ENCODE peak calls at places on chromosomes 12 and 14, in seven cellular contexts. C, X, M, Z, Y, L and F are unnamed samples.

GRCh38 chr12:106919910-106920544 is 35.7 kb upstream of the TMEM263 start:
- DNase-seq in C (peak), X (peak), M (peak), Z (peak), Y (no peak), L (no peak), F (peak)

GRCh38 chr12:532908-533565 is 73.3 kb downstream of the B4GALNT3 start:
- DNase-seq in C (no peak), X (no peak), M (no peak), Z (no peak), Y (no peak), L (no peak), F (no peak)

GRCh38 chr12:29616664-29617409 is 119.4 kb upstream of the OVCH1 start:
- DNase-seq in C (no peak), X (no peak), M (no peak), Z (peak), Y (no peak), L (no peak), F (no peak)

GRCh38 chr14:65156568-65157366 is 54.5 kb upstream of the MAX start:
- DNase-seq in C (peak), X (peak), M (no peak), Z (peak), Y (no peak), L (no peak), F (no peak)

GRCh38 chr12:26744697-26745440 is 88.1 kb downstream of the ITPR2 start:
- DNase-seq in C (no peak), X (no peak), M (no peak), Z (no peak), Y (no peak), L (no peak), F (no peak)

GRCh38 chr12:131347732-131348131 is 363.2 kb upstream of the SFSWAP start:
- DNase-seq in C (no peak), X (no peak), M (no peak), Z (no peak), Y (no peak), L (no peak), F (no peak)

GRCh38 chr12:100077367-100077766 is 65.3 kb downstream of the BLTP3B start:
- DNase-seq in C (no peak), X (no peak), M (peak), Z (peak), Y (no peak), L (no peak), F (no peak)

GRCh38 chr14:104548802-104549535 is 30.6 kb upstream of the C14orf180 start:
- DNase-seq in C (no peak), X (no peak), M (no peak), Z (no peak), Y (no peak), L (no peak), F (no peak)

GRCh38 chr14:57221931-57222330 is 46.8 kb downstream of the EXOC5 start:
- DNase-seq in C (no peak), X (no peak), M (no peak), Z (no peak), Y (no peak), L (no peak), F (no peak)

GRCh38 chr12:111363578-111363977 is 5.3 kb downstream of the PHETA1 start:
- DNase-seq in C (no peak), X (no peak), M (no peak), Z (peak), Y (no peak), L (no peak), F (no peak)

GRCh38 chr14:55731881-55732498 is 152.0 kb downstream of the KTN1 start:
- DNase-seq in C (no peak), X (no peak), M (no peak), Z (peak), Y (peak), L (peak), F (peak)

GRCh38 chr14:50318031-50318626 is 6.0 kb downstream of the DMAC2L start:
- DNase-seq in C (peak), X (peak), M (peak), Z (peak), Y (no peak), L (no peak), F (peak)

GRCh38 chr14:29913550-29913949 is 14.1 kb downstream of the PRKD1 start:
- DNase-seq in C (no peak), X (no peak), M (no peak), Z (no peak), Y (no peak), L (no peak), F (no peak)

GRCh38 chr12:77575376-77575775 is 255.3 kb upstream of the NAV3 start:
- DNase-seq in C (no peak), X (no peak), M (no peak), Z (no peak), Y (no peak), L (no peak), F (no peak)

GRCh38 chr12:59396519-59396918 is 199.3 kb upstream of the SLC16A7 start:
- DNase-seq in C (no peak), X (no peak), M (no peak), Z (no peak), Y (no peak), L (no peak), F (no peak)

GRCh38 chr14:102187044-102187443 is 47.3 kb downstream of the WDR20 start:
- DNase-seq in C (peak), X (peak), M (no peak), Z (peak), Y (no peak), L (no peak), F (no peak)

GRCh38 chr14:46691819-46692218 is 40.2 kb upstream of the RPL10L start:
- DNase-seq in C (no peak), X (no peak), M (no peak), Z (no peak), Y (no peak), L (no peak), F (no peak)

GRCh38 chr12:89250648-89251047 is 101.7 kb downstream of the DUSP6 start:
- DNase-seq in C (no peak), X (no peak), M (no peak), Z (no peak), Y (no peak), L (no peak), F (no peak)

GRCh38 chr12:90163975-90164374 is 455.3 kb upstream of the ATP2B1 start:
- DNase-seq in C (no peak), X (no peak), M (no peak), Z (no peak), Y (no peak), L (no peak), F (no peak)

GRCh38 chr14:77272261-77272660 is 1.3 kb upstream of the NGB start:
- DNase-seq in C (no peak), X (no peak), M (no peak), Z (no peak), Y (no peak), L (no peak), F (no peak)

GRCh38 chr14:74763803-74764531 is 851 bp downstream of the YLPM1 start:
- DNase-seq in C (no peak), X (peak), M (no peak), Z (peak), Y (no peak), L (no peak), F (no peak)

GRCh38 chr14:60485600-60486251 is at the start of gene C14orf39:
- DNase-seq in C (no peak), X (peak), M (no peak), Z (peak), Y (no peak), L (no peak), F (no peak)

GRCh38 chr12:63989301-63989845 is 144.9 kb downstream of the SRGAP1 start:
- DNase-seq in C (peak), X (no peak), M (no peak), Z (no peak), Y (no peak), L (no peak), F (no peak)

GRCh38 chr14:61570961-61571299 is 124.4 kb upstream of the HIF1A start:
- DNase-seq in C (no peak), X (no peak), M (no peak), Z (no peak), Y (no peak), L (no peak), F (no peak)

GRCh38 chr12:46556820-46557524 is 184.4 kb upstream of the SLC38A2 start:
- DNase-seq in C (no peak), X (no peak), M (no peak), Z (peak), Y (no peak), L (no peak), F (no peak)

GRCh38 chr12:53842686-53843085 is 90.9 kb upstream of the CISTR start:
- DNase-seq in C (no peak), X (no peak), M (no peak), Z (no peak), Y (no peak), L (no peak), F (no peak)

GRCh38 chr14:101874001-101874400 is 90.4 kb upstream of the DYNC1H1 start:
- DNase-seq in C (no peak), X (no peak), M (no peak), Z (no peak), Y (no peak), L (no peak), F (no peak)

GRCh38 chr14:98932436-98933325 is 339.3 kb downstream of the BCL11B start:
- DNase-seq in C (no peak), X (no peak), M (no peak), Z (no peak), Y (no peak), L (no peak), F (no peak)

GRCh38 chr12:51889216-51890134 is 1.6 kb downstream of the ANKRD33 start:
- DNase-seq in C (no peak), X (no peak), M (no peak), Z (no peak), Y (no peak), L (no peak), F (no peak)

GRCh38 chr12:119258149-119258548 is 76.4 kb upstream of the CCDC60 start:
- DNase-seq in C (no peak), X (no peak), M (peak), Z (no peak), Y (no peak), L (no peak), F (no peak)

GRCh38 chr12:119208626-119209061 is 29.9 kb downstream of the HSPB8 start:
- DNase-seq in C (peak), X (no peak), M (no peak), Z (peak), Y (no peak), L (no peak), F (no peak)